ENCODE peak calls at places on chromosomes 3 and 15, in eight cellular contexts. I is stimulated activated CD8-positive, alpha-beta memory T cell treated with anti-CD3 and anti-CD28 coated beads, Interleukin-2, amount 100 ng/mL, for 48 hours; M is T-helper 2 cell treated with Interferon-gamma antibody and Interleukin-4, amounts not matched to agents 5 μg/mL and 100 μg/mL, for 36 hours; C is substantia nigra; B is fibroblast of mammary gland; H is activated T-helper 1 cell treated with anti-CD3 and anti-CD28 coated beads, Interleukin-12 subunit alpha, Interleukin-12 subunit beta, Interleukin-2, Interleukin-4 antibody, amounts not matched to agents 30 ng/mL and 10 ng/mL and 1 ng/mL, durations not matched to agents 14 hours and 24 hours and 36 hours; G is AG20443; T is AG09309. U is an unnamed sample.

GRCh38 chr3:49533031-49533430 is 21.2 kb upstream of the BSN start:
- DNase-seq in C (no peak), B (no peak), I (no peak), T (no peak), G (no peak), H (no peak), M (no peak), U (no peak)

GRCh38 chr15:89401636-89402252 is 67.1 kb upstream of the POLG start:
- DNase-seq in B (peak; percentile 60), G (no peak), H (no peak), T (no peak), I (no peak), M (no peak), C (no peak), U (peak; percentile 33)

GRCh38 chr15:36970522-36970921 is 129.8 kb downstream of the MEIS2 start:
- DNase-seq in C (no peak), G (no peak), M (no peak), I (no peak), T (no peak), B (no peak), H (no peak), U (no peak)

GRCh38 chr15:90814193-90814811 is 54.1 kb upstream of the FURIN start:
- DNase-seq in H (no peak), B (no peak), I (no peak), C (no peak), G (no peak), M (no peak), T (no peak), U (no peak)

GRCh38 chr15:85972805-85973540 is 106.7 kb upstream of the AGBL1 start:
- DNase-seq in T (no peak), G (no peak), H (no peak), C (no peak), B (no peak), I (no peak), M (no peak), U (no peak)

GRCh38 chr3:59572106-59572505 is 522.3 kb upstream of the CFAP20DC start:
- DNase-seq in T (no peak), C (no peak), G (no peak), M (no peak), H (no peak), B (peak; percentile 30), I (no peak), U (no peak)

GRCh38 chr15:59039225-59039624 is 51.8 kb downstream of the RNF111 start:
- DNase-seq in B (no peak), T (no peak), M (no peak), G (no peak), C (no peak), H (no peak), I (no peak), U (no peak)

GRCh38 chr15:56215769-56216168 is 27.9 kb downstream of the RFX7 start:
- DNase-seq in I (no peak), M (no peak), C (no peak), T (peak; percentile 31), H (no peak), G (peak; percentile 25), B (peak; percentile 81), U (peak; percentile 7)

GRCh38 chr15:69328739-69329138 is 30.0 kb downstream of the PAQR5 start:
- DNase-seq in M (no peak), I (no peak), H (no peak), B (no peak), C (no peak), G (no peak), T (no peak), U (no peak)

GRCh38 chr3:185900228-185900627 is 37.6 kb downstream of the TRA2B start:
- DNase-seq in M (no peak), T (peak; percentile 78), H (no peak), G (peak; percentile 93), B (peak; percentile 97), I (no peak), C (no peak), U (peak; percentile 91)

GRCh38 chr15:64928626-64929220 is 17.0 kb downstream of the ANKDD1A start:
- DNase-seq in M (no peak), B (no peak), C (no peak), T (no peak), G (peak; percentile 2), I (no peak), H (no peak), U (no peak)

GRCh38 chr3:23712656-23713559 is 92.8 kb upstream of the UBE2E1 start:
- DNase-seq in B (peak; percentile 92), H (no peak), I (no peak), T (peak; percentile 89), C (no peak), M (no peak), G (peak; percentile 82), U (peak; percentile 80)

GRCh38 chr3:126519506-126520455 is 2.2 kb upstream of the UROC1 start:
- DNase-seq in H (no peak), C (no peak), M (no peak), B (no peak), G (no peak), I (no peak), T (no peak), U (no peak)

GRCh38 chr15:96011109-96011608 is 319.3 kb upstream of the NR2F2 start:
- DNase-seq in C (no peak), H (no peak), M (no peak), T (no peak), I (no peak), B (no peak), G (no peak), U (no peak)

U was measured in GM03348.